ENCODE peak calls at places on chromosomes 7 and 10, in eight cellular contexts. L is transverse colon; V is tibial artery; Y is adrenal gland; H is CD8-positive, alpha-beta T cell; R is heart right ventricle; U is PC-9; C is colonic mucosa. J is an unnamed sample. For H3K4me1, the result is how much of the 10 kb centered on the place peaks cover.

GRCh38 chr10:19097151-19097550 is 48.5 kb downstream of the MALRD1 start:
- DNase-seq in R (no peak), H (no peak), V (no peak), Y (no peak), L (no peak), U (no peak), C (no peak), J (no peak)

GRCh38 chr10:125060851-125061556 is 99.4 kb downstream of the CTBP2 start:
- DNase-seq in C (peak), R (peak), U (peak), H (no peak), L (peak), V (peak), Y (peak), J (peak)

GRCh38 chr7:17507717-17508116 is 209.3 kb downstream of the AHR start:
- DNase-seq in U (no peak), H (no peak), Y (no peak), V (no peak), R (no peak), C (no peak), L (no peak), J (no peak)

GRCh38 chr10:22335204-22335956 is 9.9 kb upstream of the SPAG6 start:
- DNase-seq in C (peak), R (peak), Y (peak), V (peak), U (no peak), H (peak), L (peak), J (peak)

GRCh38 chr7:87152897-87153641 is 816 bp downstream of the DMTF1 start:
- DNase-seq in H (peak), U (peak), Y (peak), C (peak), V (peak), R (peak), L (peak), J (peak)

GRCh38 chr7:33771422-33771821 is 133.9 kb upstream of the BMPER start:
- DNase-seq in L (no peak), Y (no peak), H (no peak), R (no peak), V (no peak), C (no peak), U (no peak), J (no peak)

GRCh38 chr7:132956556-132956955 is 125.3 kb downstream of the CHCHD3 start:
- DNase-seq in R (no peak), H (no peak), L (no peak), C (no peak), Y (no peak), U (no peak), V (no peak), J (no peak)

GRCh38 chr10:88851706-88852105 is at the start of gene ANKRD22:
- DNase-seq in L (peak), R (no peak), H (no peak), C (peak), Y (no peak), U (peak), V (no peak), J (peak)

GRCh38 chr7:90262438-90262837 is 17.5 kb downstream of the CFAP69 start:
- DNase-seq in L (no peak), C (no peak), R (no peak), U (no peak), V (no peak), H (no peak), Y (no peak), J (peak)

GRCh38 chr7:31071316-31071715 is 19.2 kb downstream of the ADCYAP1R1 start:
- DNase-seq in C (no peak), Y (no peak), L (no peak), H (no peak), R (no peak), V (no peak), U (no peak), J (no peak)

GRCh38 chr10:17805440-17805839 is 3.7 kb upstream of the MRC1 start:
- DNase-seq in Y (no peak), L (no peak), U (no peak), H (no peak), C (no peak), R (no peak), V (no peak), J (no peak)

GRCh38 chr10:31102421-31102820 is 70.8 kb upstream of the ZNF438 start:
- DNase-seq in Y (no peak), C (no peak), L (no peak), U (no peak), H (no peak), R (no peak), V (no peak), J (no peak)

GRCh38 chr7:83415840-83416239 is 233.1 kb downstream of the SEMA3E start:
- DNase-seq in R (no peak), Y (no peak), H (no peak), C (no peak), L (no peak), U (no peak), V (no peak), J (no peak)

GRCh38 chr10:118373786-118374185 is 31.7 kb upstream of the FAM204A start:
- DNase-seq in R (no peak), V (no peak), Y (no peak), L (no peak), U (peak), H (no peak), C (no peak), J (no peak)

GRCh38 chr7:128148676-128149075 is 92.4 kb upstream of the LEP start:
- DNase-seq in V (no peak), Y (no peak), C (no peak), U (no peak), R (no peak), L (no peak), H (no peak), J (no peak)

GRCh38 chr10:61142987-61143386 is 199.0 kb upstream of the RHOBTB1 start:
- DNase-seq in V (no peak), L (no peak), C (no peak), U (no peak), Y (no peak), R (no peak), H (no peak), J (no peak)

GRCh38 chr7:107591410-107591809 is 11.4 kb downstream of the BCAP29 start:
- DNase-seq in L (no peak), C (no peak), Y (no peak), H (no peak), R (no peak), V (no peak), U (no peak), J (no peak)

GRCh38 chr10:109695988-109696387 is 227.3 kb downstream of the XPNPEP1 start:
- DNase-seq in L (no peak), C (no peak), R (no peak), U (no peak), V (no peak), H (no peak), Y (no peak), J (no peak)

GRCh38 chr7:157404845-157405481 is 68.2 kb downstream of the DNAJB6 start:
- DNase-seq in R (no peak), C (no peak), V (no peak), L (no peak), U (peak), Y (peak), H (no peak), J (peak)

GRCh38 chr7:36605662-36606441 is 118.4 kb downstream of the AOAH start:
- DNase-seq in L (no peak), V (no peak), Y (no peak), C (no peak), U (no peak), R (no peak), H (no peak), J (no peak)

GRCh38 chr7:5758286-5758685 is 23.2 kb downstream of the RNF216 start:
- DNase-seq in L (no peak), U (no peak), H (no peak), C (no peak), V (no peak), Y (no peak), R (no peak), J (no peak)

GRCh38 chr7:120740348-120740747 is 117.6 kb downstream of the TSPAN12 start:
- DNase-seq in L (no peak), U (no peak), C (no peak), V (no peak), H (no peak), Y (no peak), R (no peak), J (no peak)

GRCh38 chr7:111401516-111401915 is 160.8 kb downstream of the IMMP2L start:
- DNase-seq in R (no peak), V (no peak), H (no peak), L (no peak), U (no peak), Y (no peak), C (no peak), J (no peak)

DNA sequence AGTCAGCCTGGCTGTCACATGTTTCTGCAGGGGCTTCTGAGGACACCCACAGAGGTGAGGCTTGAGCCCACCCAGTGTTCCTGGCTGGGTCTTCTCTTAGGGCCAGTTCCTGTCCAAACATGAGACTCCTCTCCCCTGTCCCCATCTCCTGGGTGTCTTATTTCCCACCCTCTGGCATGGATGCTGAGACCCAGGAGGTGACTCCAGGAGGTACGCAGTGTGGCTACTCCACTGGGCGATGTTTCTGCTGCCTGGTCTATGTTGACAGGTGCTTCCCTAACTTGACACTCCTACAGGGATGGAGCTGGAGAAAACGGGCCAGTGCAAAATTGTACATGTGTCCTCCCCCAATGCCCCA is 26.3 kb upstream of the LOXL4 start:
- DNase-seq in V (no peak), Y (no peak), H (no peak), U (no peak), R (no peak), C (no peak), L (no peak), J (no peak)
- H3K4me1 ChIP-seq in V (under half), Y (under half), H (under half), U (half or more), R (under half), C (under half), L (under half), J (under half)

GRCh38 chr10:84537447-84537931 is 209.1 kb downstream of the CCSER2 start:
- DNase-seq in H (no peak), Y (peak), C (peak), L (peak), V (no peak), U (peak), R (peak), J (peak)

GRCh38 chr10:84530724-84531325 is 202.4 kb downstream of the CCSER2 start:
- DNase-seq in Y (no peak), H (no peak), L (no peak), U (no peak), R (no peak), V (no peak), C (no peak), J (no peak)

GRCh38 chr10:84538036-84538435 is 209.6 kb downstream of the CCSER2 start:
- DNase-seq in R (no peak), V (no peak), U (no peak), L (no peak), Y (no peak), C (no peak), H (no peak), J (no peak)

GRCh38 chr10:84531396-84531795 is 203.0 kb downstream of the CCSER2 start:
- DNase-seq in V (no peak), U (no peak), Y (no peak), L (no peak), C (no peak), H (no peak), R (no peak), J (no peak)

GRCh38 chr10:84534168-84534567 is 205.8 kb downstream of the CCSER2 start:
- DNase-seq in R (no peak), H (no peak), V (no peak), Y (no peak), C (no peak), L (no peak), U (no peak), J (no peak)
- TF ChIP-seq CTCF in R (no peak), H (no peak), V (no peak), Y (no peak), C (no peak), L (no peak), U (peak), J (peak)

GRCh38 chr10:78260675-78261074 is 227.0 kb downstream of the RPS24 start:
- DNase-seq in U (no peak), R (no peak), V (no peak), Y (no peak), L (no peak), H (no peak), C (no peak), J (no peak)

GRCh38 chr10:78259394-78259793 is 225.7 kb downstream of the RPS24 start:
- DNase-seq in L (no peak), U (no peak), H (no peak), C (no peak), R (no peak), Y (no peak), V (no peak), J (no peak)

GRCh38 chr10:78255796-78256638 is 222.4 kb downstream of the RPS24 start:
- DNase-seq in Y (peak), U (peak), C (peak), L (peak), H (no peak), V (peak), R (no peak), J (peak)

GRCh38 chr10:78260141-78260540 is 226.5 kb downstream of the RPS24 start:
- DNase-seq in V (no peak), Y (no peak), R (no peak), U (no peak), L (no peak), C (no peak), H (no peak), J (peak)

DNA sequence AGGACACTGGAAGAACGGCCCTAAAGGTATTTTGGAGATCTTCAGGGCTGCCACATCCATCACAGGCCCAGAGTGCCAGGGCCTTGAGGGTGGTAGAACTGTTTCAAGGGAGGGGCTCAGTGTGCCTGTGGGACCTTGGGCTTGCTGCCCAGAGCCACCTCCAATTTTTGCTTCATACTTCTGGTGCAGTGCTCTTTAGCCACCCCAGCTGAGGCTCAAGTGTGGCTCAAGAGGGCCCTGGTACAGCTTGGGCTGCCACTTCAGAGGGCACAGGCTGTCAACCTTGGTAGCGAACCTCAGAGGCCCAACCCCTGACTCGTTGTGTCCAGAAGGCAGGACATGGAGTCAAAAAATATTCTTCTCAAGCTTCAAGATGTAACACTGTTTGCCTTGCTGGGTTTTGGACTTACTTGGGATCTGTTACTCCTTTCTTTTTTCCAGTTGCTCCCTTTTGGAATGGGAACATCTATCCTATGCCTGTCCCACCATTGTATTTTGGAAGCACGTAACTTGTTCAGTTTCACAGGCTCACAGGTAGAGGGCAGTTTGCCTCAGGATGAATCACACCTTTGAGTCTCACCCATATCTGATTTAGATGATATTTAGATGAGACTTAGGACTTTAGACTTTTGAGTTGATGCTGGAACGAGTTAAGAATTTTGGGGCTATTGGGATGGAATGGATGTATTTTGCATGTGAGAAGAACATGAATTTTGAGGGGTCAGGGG is 224.8 kb downstream of the RPS24 start:
- DNase-seq in L (no peak), Y (no peak), R (no peak), V (no peak), C (no peak), H (no peak), U (no peak), J (no peak)
- H3K4me1 ChIP-seq in L (under half), Y (under half), R (under half), V (under half), C (under half), H (under half), U (under half), J (under half)

GRCh38 chr7:32474008-32474407 is 16.2 kb downstream of the LSM5 start:
- DNase-seq in U (no peak), Y (no peak), R (no peak), L (no peak), V (no peak), C (no peak), H (no peak), J (no peak)

GRCh38 chr7:32481176-32481575 is 9.0 kb downstream of the LSM5 start:
- DNase-seq in L (no peak), R (no peak), Y (no peak), U (no peak), V (no peak), H (no peak), C (no peak), J (no peak)

GRCh38 chr7:32479574-32480200 is 10.5 kb downstream of the LSM5 start:
- DNase-seq in R (no peak), L (no peak), C (peak), U (no peak), V (no peak), H (no peak), Y (no peak), J (peak)

GRCh38 chr7:32476816-32477648 is 13.1 kb downstream of the LSM5 start:
- DNase-seq in Y (no peak), U (no peak), R (no peak), V (no peak), C (no peak), H (no peak), L (no peak), J (no peak)

GRCh38 chr7:32477649-32477980 is 12.6 kb downstream of the LSM5 start:
- DNase-seq in V (no peak), L (no peak), U (no peak), C (no peak), Y (no peak), H (no peak), R (no peak), J (no peak)
- TF ChIP-seq CTCF in V (no peak), L (no peak), U (no peak), C (no peak), Y (no peak), H (no peak), R (no peak), J (no peak)

GRCh38 chr7:50389961-50390360 is 60.2 kb downstream of the FIGNL1 start:
- DNase-seq in L (no peak), H (no peak), C (no peak), R (no peak), U (no peak), Y (no peak), V (no peak), J (no peak)
- H3K4me1 ChIP-seq in L (under half), H (half or more), C (under half), R (under half), U (under half), Y (under half), V (under half), J (under half)

DNA sequence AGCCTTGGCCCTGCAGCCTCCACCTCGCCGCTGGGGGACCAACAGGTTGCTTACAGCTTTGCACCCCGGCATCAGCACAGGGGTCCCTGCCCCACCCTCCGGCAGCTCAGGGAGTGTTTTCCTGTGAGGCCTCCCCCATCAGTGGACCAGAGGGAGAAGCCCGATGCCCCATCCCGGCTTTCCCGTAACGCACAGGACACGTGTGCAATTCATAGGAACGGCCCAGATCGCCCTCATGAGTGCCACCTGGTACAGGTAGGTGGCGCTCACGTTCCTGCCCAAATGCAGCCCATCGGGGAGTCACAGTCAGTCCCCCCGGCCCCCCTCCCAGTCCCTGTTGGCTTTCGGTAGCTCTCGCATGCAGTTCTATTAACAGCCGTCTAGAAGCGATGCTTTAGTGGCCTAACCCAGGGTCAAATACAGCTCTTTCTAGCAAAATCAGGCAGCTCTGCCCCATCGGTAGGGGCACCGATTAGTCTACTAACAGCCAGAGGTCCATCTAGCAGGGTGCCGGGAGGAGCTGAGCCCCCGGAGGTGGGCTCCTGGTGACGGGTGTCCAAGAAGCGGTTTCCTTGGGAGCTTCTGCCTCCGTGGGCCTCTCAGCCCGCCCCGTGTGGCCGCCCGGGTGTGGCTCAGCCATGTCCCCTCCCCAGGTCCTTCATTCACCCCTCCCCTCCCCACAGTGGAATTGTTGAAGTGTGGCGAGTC is 48.4 kb upstream of the GTF2IRD1 start:
- DNase-seq in Y (no peak), H (no peak), C (no peak), U (peak), R (peak), V (no peak), L (no peak), J (no peak)
- TF ChIP-seq CTCF in Y (no peak), H (no peak), C (no peak), U (peak), R (peak), V (no peak), L (no peak), J (peak)

DNA sequence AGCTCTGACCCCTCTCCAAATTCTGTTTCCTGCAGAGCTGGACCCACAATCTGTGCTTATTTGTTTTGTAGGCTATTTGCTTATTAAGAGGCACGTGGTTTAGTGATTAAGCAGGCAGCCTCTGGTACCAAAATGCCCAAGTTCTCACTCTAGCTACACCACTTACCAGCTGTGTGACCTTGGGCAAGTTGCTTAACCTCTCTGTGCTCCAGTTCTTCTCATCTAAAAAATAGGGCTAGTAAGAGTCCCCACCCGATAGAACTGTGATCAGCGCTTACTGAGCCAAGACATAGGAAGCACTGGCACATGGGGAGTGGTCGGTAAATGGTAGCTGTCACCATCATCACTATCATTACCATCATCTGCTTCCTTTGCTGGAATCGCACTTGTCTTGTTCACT is 20.8 kb downstream of the C10orf105 start:
- DNase-seq in V (no peak), U (no peak), Y (no peak), L (no peak), H (no peak), R (no peak), C (no peak), J (no peak)
- H3K4me1 ChIP-seq in V (under half), U (under half), Y (under half), L (under half), H (under half), R (half or more), C (under half), J (under half)

GRCh38 chr10:68901106-68901927 is at the start of gene DDX50:
- DNase-seq in Y (peak), V (peak), R (peak), H (peak), L (peak), C (peak), U (peak), J (peak)
- TF ChIP-seq CTCF in Y (peak), V (peak), R (no peak), H (no peak), L (peak), C (no peak), U (no peak), J (no peak)

J was measured in hepatocyte.